ENCODE peak calls at places on chromosomes 5 and 9, in six cellular contexts. One of them, this sample, is unnamed.

GRCh38 chr9:18710089-18710488 is 236.1 kb downstream of the ADAMTSL1 start:
- DNase-seq in GM12878: no peak
- DNase-seq in H1: no peak
- DNase-seq in HepG2: no peak
- DNase-seq in HCT116: no peak
- DNase-seq in K562: no peak
- DNase-seq in this sample: no peak

GRCh38 chr9:96009690-96010477 is 134.4 kb downstream of the ERCC6L2 start:
- DNase-seq in GM12878: no peak
- DNase-seq in H1: no peak
- DNase-seq in HepG2: no peak
- DNase-seq in HCT116: no peak
- DNase-seq in K562: no peak
- DNase-seq in this sample: no peak

GRCh38 chr9:137305060-137305787 is 3.2 kb upstream of the NRARP start:
- DNase-seq in GM12878: no peak
- DNase-seq in H1: no peak
- DNase-seq in HepG2: no peak
- DNase-seq in HCT116: no peak
- DNase-seq in K562: no peak
- DNase-seq in this sample: no peak

GRCh38 chr5:121138495-121138907 is 674.4 kb downstream of the PRR16 start:
- DNase-seq in GM12878: no peak
- DNase-seq in H1: no peak
- DNase-seq in HepG2: no peak
- DNase-seq in HCT116: no peak
- DNase-seq in K562: no peak
- DNase-seq in this sample: no peak

GRCh38 chr5:150249744-150250143 is 39.8 kb downstream of the CAMK2A start:
- DNase-seq in GM12878: no peak
- DNase-seq in H1: no peak
- DNase-seq in HepG2: no peak
- DNase-seq in HCT116: no peak
- DNase-seq in K562: no peak
- DNase-seq in this sample: no peak

GRCh38 chr9:132249123-132249522 is 87.3 kb downstream of the NTNG2 start:
- DNase-seq in GM12878: no peak
- DNase-seq in H1: no peak
- DNase-seq in HepG2: no peak
- DNase-seq in HCT116: no peak
- DNase-seq in K562: no peak
- DNase-seq in this sample: no peak

GRCh38 chr9:127437497-127438264 is 13.5 kb downstream of the ZNF79 start:
- DNase-seq in GM12878: no peak
- DNase-seq in H1: no peak
- DNase-seq in HepG2: no peak
- DNase-seq in HCT116: no peak
- DNase-seq in K562: no peak
- DNase-seq in this sample: no peak

GRCh38 chr9:73038613-73039012 is 85.8 kb upstream of the ALDH1A1 start:
- DNase-seq in GM12878: no peak
- DNase-seq in H1: no peak
- DNase-seq in HepG2: no peak
- DNase-seq in HCT116: no peak
- DNase-seq in K562: no peak
- DNase-seq in this sample: peak; percentile 32

GRCh38 chr9:34688329-34689161 is 2.5 kb downstream of the CCL19 start:
- DNase-seq in GM12878: no peak
- DNase-seq in H1: no peak
- DNase-seq in HepG2: peak; percentile 70
- DNase-seq in HCT116: no peak
- DNase-seq in K562: no peak
- DNase-seq in this sample: no peak

GRCh38 chr9:76215066-76215465 is 179.2 kb downstream of the RFK start:
- DNase-seq in GM12878: no peak
- DNase-seq in H1: no peak
- DNase-seq in HepG2: no peak
- DNase-seq in HCT116: no peak
- DNase-seq in K562: no peak
- DNase-seq in this sample: no peak

GRCh38 chr5:158922816-158923215 is 176.9 kb downstream of the EBF1 start:
- DNase-seq in GM12878: no peak
- DNase-seq in H1: no peak
- DNase-seq in HepG2: no peak
- DNase-seq in HCT116: no peak
- DNase-seq in K562: no peak
- DNase-seq in this sample: no peak

GRCh38 chr5:94218374-94218773 is 400.0 kb downstream of the KIAA0825 start:
- DNase-seq in GM12878: no peak
- DNase-seq in H1: no peak
- DNase-seq in HepG2: peak; percentile 21
- DNase-seq in HCT116: no peak
- DNase-seq in K562: no peak
- DNase-seq in this sample: no peak

GRCh38 chr9:127133739-127134167 is 11.3 kb upstream of the ANGPTL2 start:
- DNase-seq in GM12878: no peak
- DNase-seq in H1: no peak
- DNase-seq in HepG2: no peak
- DNase-seq in HCT116: no peak
- DNase-seq in K562: no peak
- DNase-seq in this sample: no peak

GRCh38 chr5:177428574-177429217 is 2.2 kb downstream of the GRK6 start:
- DNase-seq in GM12878: no peak
- DNase-seq in H1: no peak
- DNase-seq in HepG2: no peak
- DNase-seq in HCT116: no peak
- DNase-seq in K562: no peak
- DNase-seq in this sample: no peak

GRCh38 chr5:126251024-126251423 is 172.2 kb upstream of the GRAMD2B start:
- DNase-seq in GM12878: no peak
- DNase-seq in H1: no peak
- DNase-seq in HepG2: no peak
- DNase-seq in HCT116: no peak
- DNase-seq in K562: no peak
- DNase-seq in this sample: no peak

GRCh38 chr9:89991204-89991790 is 386.5 kb downstream of the GADD45G start:
- DNase-seq in GM12878: no peak
- DNase-seq in H1: no peak
- DNase-seq in HepG2: no peak
- DNase-seq in HCT116: no peak
- DNase-seq in K562: no peak
- DNase-seq in this sample: no peak

GRCh38 chr5:139445325-139446170 is 6.2 kb upstream of the DNAJC18 start:
- DNase-seq in GM12878: no peak
- DNase-seq in H1: no peak
- DNase-seq in HepG2: no peak
- DNase-seq in HCT116: no peak
- DNase-seq in K562: no peak
- DNase-seq in this sample: no peak

GRCh38 chr5:75192804-75193203 is 43.9 kb downstream of the ANKRD31 start:
- DNase-seq in GM12878: no peak
- DNase-seq in H1: no peak
- DNase-seq in HepG2: no peak
- DNase-seq in HCT116: no peak
- DNase-seq in K562: no peak
- DNase-seq in this sample: no peak

GRCh38 chr5:71782393-71782770 is 63.3 kb downstream of the CARTPT start:
- DNase-seq in GM12878: peak; percentile 24
- DNase-seq in H1: no peak
- DNase-seq in HepG2: no peak
- DNase-seq in HCT116: no peak
- DNase-seq in K562: no peak
- DNase-seq in this sample: no peak

GRCh38 chr9:129135476-129135875 is 24.3 kb downstream of the PTPA start:
- DNase-seq in GM12878: no peak
- DNase-seq in H1: no peak
- DNase-seq in HepG2: no peak
- DNase-seq in HCT116: no peak
- DNase-seq in K562: no peak
- DNase-seq in this sample: no peak

GRCh38 chr5:123530728-123531127 is 18.8 kb downstream of the CSNK1G3 start:
- DNase-seq in GM12878: no peak
- DNase-seq in H1: no peak
- DNase-seq in HepG2: no peak
- DNase-seq in HCT116: no peak
- DNase-seq in K562: no peak
- DNase-seq in this sample: no peak

GRCh38 chr5:177988989-177989625 is 6.9 kb downstream of the PROP1 start:
- DNase-seq in GM12878: no peak
- DNase-seq in H1: no peak
- DNase-seq in HepG2: no peak
- DNase-seq in HCT116: no peak
- DNase-seq in K562: no peak
- DNase-seq in this sample: no peak

GRCh38 chr5:16736158-16736994 is 119.6 kb upstream of the RETREG1 start:
- DNase-seq in GM12878: no peak
- DNase-seq in H1: no peak
- DNase-seq in HepG2: peak; percentile 94
- DNase-seq in HCT116: peak; percentile 24
- DNase-seq in K562: no peak
- DNase-seq in this sample: no peak
- H3K36me3 ChIP-seq in GM12878: no peaks in the 10 kb centered on the region
- H3K36me3 ChIP-seq in H1: no peaks in the 10 kb centered on the region
- H3K36me3 ChIP-seq in HepG2: no peaks in the 10 kb centered on the region
- H3K36me3 ChIP-seq in HCT116: no peaks in the 10 kb centered on the region
- H3K36me3 ChIP-seq in K562: no peaks in the 10 kb centered on the region
- H3K36me3 ChIP-seq in this sample: peaks cover 15% of the 10 kb centered on the region

DNA sequence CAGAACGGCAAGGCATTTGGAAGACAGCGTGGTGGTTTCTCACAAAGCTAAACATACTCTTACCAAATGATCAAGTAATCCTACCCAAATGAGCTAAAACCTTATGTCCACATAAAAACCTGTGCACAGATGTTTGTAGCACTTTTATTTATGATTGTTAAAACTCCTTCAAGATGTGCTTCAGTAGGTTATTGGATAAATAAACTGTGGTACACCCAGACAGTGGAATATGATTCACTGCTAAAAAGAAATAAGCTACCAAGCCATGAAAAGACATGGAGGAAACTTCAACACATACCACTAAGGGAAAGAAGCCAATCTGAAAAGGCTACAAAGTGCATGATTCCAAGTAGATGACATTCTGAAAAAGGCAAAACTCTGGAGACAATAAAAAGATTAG is 94.2 kb downstream of the FOXD1 start:
- DNase-seq in GM12878: no peak
- DNase-seq in H1: no peak
- DNase-seq in HepG2: no peak
- DNase-seq in HCT116: no peak
- DNase-seq in K562: no peak
- DNase-seq in this sample: no peak
- TF ChIP-seq ZNF274 in GM12878: no peak
- TF ChIP-seq ZNF274 in H1: no peak
- TF ChIP-seq ZNF274 in HepG2: no peak
- TF ChIP-seq ZNF274 in HCT116: no peak
- TF ChIP-seq ZNF274 in K562: no peak
- TF ChIP-seq ZNF274 in this sample: no peak

DNA sequence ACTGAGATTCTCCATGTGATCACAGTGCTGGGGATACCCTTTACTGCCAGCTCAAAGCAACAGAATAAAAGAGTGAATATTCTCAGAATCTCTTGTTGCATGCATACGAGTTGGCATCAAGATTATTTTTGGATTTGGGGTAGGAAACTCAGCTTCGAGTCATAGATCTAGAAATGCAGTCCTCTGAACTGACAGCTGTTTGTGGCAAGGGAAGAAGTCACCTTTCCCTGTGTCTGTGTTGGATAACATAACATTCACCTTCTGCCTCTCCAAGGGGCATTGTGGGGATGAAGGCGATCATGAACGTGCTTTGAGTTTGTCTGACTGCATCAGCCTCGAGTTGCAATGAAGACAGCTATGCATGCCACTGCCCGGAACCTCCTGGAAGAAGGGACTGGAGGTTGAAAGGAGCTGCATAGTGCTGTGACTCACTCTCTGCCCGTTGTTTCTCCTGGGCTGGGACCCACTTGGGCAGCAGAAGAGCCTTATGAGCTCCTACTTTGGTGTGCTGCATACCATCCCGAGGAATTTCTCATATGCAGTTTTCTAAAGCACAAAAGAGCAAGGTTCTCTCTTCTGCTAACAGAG is 231.7 kb downstream of the ARHGAP26 start:
- DNase-seq in GM12878: no peak
- DNase-seq in H1: no peak
- DNase-seq in HepG2: no peak
- DNase-seq in HCT116: no peak
- DNase-seq in K562: no peak
- DNase-seq in this sample: no peak
- H3K4me1 ChIP-seq in GM12878: peaks cover 49% of the 10 kb centered on the region
- H3K4me1 ChIP-seq in H1: peaks cover 3% of the 10 kb centered on the region
- H3K4me1 ChIP-seq in HepG2: peaks cover 19% of the 10 kb centered on the region
- H3K4me1 ChIP-seq in HCT116: peaks cover 4% of the 10 kb centered on the region
- H3K4me1 ChIP-seq in K562: no peaks in the 10 kb centered on the region
- H3K4me1 ChIP-seq in this sample: no peaks in the 10 kb centered on the region

GRCh38 chr5:132873930-132874271 is 433 bp downstream of the LEAP2 start:
- DNase-seq in GM12878: no peak
- DNase-seq in H1: no peak
- DNase-seq in HepG2: no peak
- DNase-seq in HCT116: no peak
- DNase-seq in K562: no peak
- DNase-seq in this sample: no peak
- H3K36me3 ChIP-seq in GM12878: peaks cover 9% of the 10 kb centered on the region
- H3K36me3 ChIP-seq in H1: peaks cover 2% of the 10 kb centered on the region
- H3K36me3 ChIP-seq in HepG2: peaks cover 2% of the 10 kb centered on the region
- H3K36me3 ChIP-seq in HCT116: peaks cover 6% of the 10 kb centered on the region
- H3K36me3 ChIP-seq in K562: peaks cover 59% of the 10 kb centered on the region
- H3K36me3 ChIP-seq in this sample: peaks cover 44% of the 10 kb centered on the region

DNA sequence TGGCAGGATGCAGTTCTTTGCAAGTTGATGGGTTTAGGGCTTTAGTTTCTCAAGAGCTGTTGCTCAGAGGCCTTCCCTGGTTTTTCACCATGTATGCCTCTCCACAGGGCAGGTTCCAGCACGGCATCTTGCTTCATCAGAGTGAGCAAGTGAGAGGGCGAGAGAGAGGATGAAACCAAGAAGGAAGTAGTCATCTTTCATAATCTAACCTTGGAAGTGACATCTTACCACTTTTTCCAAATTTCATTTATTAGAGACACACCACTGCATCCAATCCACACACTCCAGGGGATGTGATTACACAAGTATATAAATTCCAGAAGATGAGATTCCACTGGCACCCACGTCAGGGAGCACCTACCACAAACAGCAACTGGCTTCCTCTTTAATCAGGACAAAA is 294.4 kb downstream of the MARCHF11 start:
- DNase-seq in GM12878: no peak
- DNase-seq in H1: no peak
- DNase-seq in HepG2: no peak
- DNase-seq in HCT116: no peak
- DNase-seq in K562: no peak
- DNase-seq in this sample: no peak
- TF ChIP-seq ZNF274 in GM12878: no peak
- TF ChIP-seq ZNF274 in H1: no peak
- TF ChIP-seq ZNF274 in HepG2: no peak
- TF ChIP-seq ZNF274 in HCT116: no peak
- TF ChIP-seq ZNF274 in K562: no peak
- TF ChIP-seq ZNF274 in this sample: no peak

GRCh38 chr9:117315236-117315635 is 99.6 kb downstream of the ASTN2 start:
- DNase-seq in GM12878: no peak
- DNase-seq in H1: no peak
- DNase-seq in HepG2: no peak
- DNase-seq in HCT116: no peak
- DNase-seq in K562: no peak
- DNase-seq in this sample: no peak
- H3K4me1 ChIP-seq in GM12878: no peaks in the 10 kb centered on the region
- H3K4me1 ChIP-seq in H1: peaks cover 2% of the 10 kb centered on the region
- H3K4me1 ChIP-seq in HepG2: no peaks in the 10 kb centered on the region
- H3K4me1 ChIP-seq in HCT116: no peaks in the 10 kb centered on the region
- H3K4me1 ChIP-seq in K562: no peaks in the 10 kb centered on the region
- H3K4me1 ChIP-seq in this sample: no peaks in the 10 kb centered on the region

This sample was measured in NT2/D1.